ENCODE peak calls at places on chromosomes 3 and 15, in ten cellular contexts. N is prostate gland, H is GM20000, V is choroid plexus epithelial cell, X is HepG2, B is AG09319, A is endothelial cell of umbilical vein, S is IMR-90, O is WERI-Rb-1, Y is H9. M is an unnamed sample.

GRCh38 chr3:138476526-138476925 is 42.1 kb downstream of the ESYT3 start:
- DNase-seq in N (no peak), H (no peak), V (no peak), X (no peak), B (no peak), A (no peak), S (no peak), O (no peak), Y (no peak), M (no peak)

GRCh38 chr3:188407158-188407880 is 253.4 kb downstream of the LPP start:
- DNase-seq in N (no peak), H (no peak), V (no peak), X (no peak), B (no peak), A (no peak), S (peak), O (no peak), Y (no peak), M (no peak)

GRCh38 chr3:101069796-101070195 is 76.6 kb upstream of the ABI3BP start:
- DNase-seq in N (no peak), H (no peak), V (peak), X (no peak), B (no peak), A (no peak), S (peak), O (no peak), Y (no peak), M (no peak)

GRCh38 chr3:115092220-115092791 is 54.8 kb downstream of the ZBTB20 start:
- DNase-seq in N (peak), H (peak), V (peak), X (peak), B (peak), A (peak), S (peak), O (peak), Y (peak), M (peak)

GRCh38 chr15:78149805-78150751 is 916 bp downstream of the IDH3A start:
- DNase-seq in N (no peak), H (no peak), V (peak), X (peak), B (no peak), A (peak), S (no peak), O (peak), Y (no peak), M (no peak)

GRCh38 chr15:62569460-62570404 is 404.6 kb upstream of the C2CD4B start:
- DNase-seq in N (peak), H (no peak), V (peak), X (peak), B (peak), A (no peak), S (peak), O (no peak), Y (no peak), M (peak)

GRCh38 chr3:184230603-184231528 is 1.5 kb downstream of the VWA5B2 start:
- DNase-seq in N (peak), H (peak), V (no peak), X (no peak), B (no peak), A (no peak), S (no peak), O (no peak), Y (peak), M (no peak)

GRCh38 chr3:159038405-159038804 is 236.6 kb downstream of the MFSD1 start:
- DNase-seq in N (no peak), H (no peak), V (no peak), X (no peak), B (no peak), A (no peak), S (no peak), O (no peak), Y (no peak), M (no peak)

GRCh38 chr3:55183259-55183658 is 255.4 kb upstream of the LRTM1 start:
- DNase-seq in N (peak), H (no peak), V (no peak), X (no peak), B (no peak), A (no peak), S (no peak), O (no peak), Y (no peak), M (no peak)

GRCh38 chr15:92819312-92820232 is 80.6 kb upstream of the CHD2 start:
- DNase-seq in N (no peak), H (no peak), V (peak), X (no peak), B (no peak), A (peak), S (no peak), O (no peak), Y (no peak), M (no peak)

GRCh38 chr3:172102123-172102882 is 62.9 kb downstream of the FNDC3B start:
- DNase-seq in N (no peak), H (no peak), V (no peak), X (no peak), B (no peak), A (no peak), S (no peak), O (no peak), Y (no peak), M (no peak)

GRCh38 chr3:111739241-111739952 is 119.7 kb upstream of the PHLDB2 start:
- DNase-seq in N (peak), H (no peak), V (peak), X (peak), B (no peak), A (peak), S (peak), O (no peak), Y (no peak), M (no peak)

GRCh38 chr3:124491098-124491497 is 239.2 kb upstream of the UMPS start:
- DNase-seq in N (no peak), H (no peak), V (no peak), X (no peak), B (no peak), A (no peak), S (no peak), O (no peak), Y (no peak), M (no peak)

GRCh38 chr15:70142322-70143191 is 44.8 kb upstream of the TLE3 start:
- DNase-seq in N (no peak), H (no peak), V (peak), X (no peak), B (no peak), A (peak), S (peak), O (no peak), Y (no peak), M (no peak)

GRCh38 chr3:158696618-158697017 is 24.2 kb upstream of the LXN start:
- DNase-seq in N (no peak), H (no peak), V (peak), X (peak), B (no peak), A (peak), S (peak), O (no peak), Y (no peak), M (no peak)

GRCh38 chr3:51671090-51672082 is at the start of gene TEX264:
- DNase-seq in N (peak), H (peak), V (peak), X (peak), B (peak), A (peak), S (peak), O (peak), Y (peak), M (peak)

GRCh38 chr3:123552095-123552714 is 32.6 kb downstream of the HACD2 start:
- DNase-seq in N (no peak), H (peak), V (peak), X (peak), B (no peak), A (peak), S (peak), O (no peak), Y (no peak), M (no peak)

GRCh38 chr3:127962937-127963336 is 47.9 kb downstream of the KBTBD12 start:
- DNase-seq in N (no peak), H (no peak), V (no peak), X (no peak), B (no peak), A (no peak), S (no peak), O (no peak), Y (no peak), M (no peak)

GRCh38 chr3:120451670-120452220 is 953 bp upstream of the FSTL1 start:
- DNase-seq in N (no peak), H (peak), V (no peak), X (no peak), B (no peak), A (no peak), S (no peak), O (no peak), Y (no peak), M (no peak)

GRCh38 chr15:39616731-39617455 is 36.0 kb downstream of the THBS1 start:
- DNase-seq in N (no peak), H (no peak), V (no peak), X (no peak), B (no peak), A (peak), S (peak), O (no peak), Y (no peak), M (no peak)

GRCh38 chr15:95604634-95605036 is 725.9 kb upstream of the NR2F2 start:
- DNase-seq in N (no peak), H (no peak), V (peak), X (no peak), B (peak), A (peak), S (peak), O (no peak), Y (no peak), M (peak)

GRCh38 chr3:185065059-185065458 is 87.8 kb downstream of the C3orf70 start:
- DNase-seq in N (no peak), H (no peak), V (no peak), X (no peak), B (no peak), A (no peak), S (no peak), O (no peak), Y (peak), M (no peak)

GRCh38 chr15:69539316-69539715 is 86.7 kb downstream of the RPLP1 start:
- DNase-seq in N (no peak), H (no peak), V (no peak), X (no peak), B (no peak), A (no peak), S (no peak), O (no peak), Y (no peak), M (no peak)

GRCh38 chr3:141561426-141562034 is 74.7 kb downstream of the RASA2 start:
- DNase-seq in N (peak), H (peak), V (peak), X (peak), B (peak), A (peak), S (peak), O (peak), Y (no peak), M (peak)

GRCh38 chr3:60774617-60775016 is 476.6 kb downstream of the FHIT start:
- DNase-seq in N (no peak), H (no peak), V (no peak), X (no peak), B (no peak), A (no peak), S (no peak), O (no peak), Y (no peak), M (no peak)

GRCh38 chr15:39501366-39501765 is 79.5 kb upstream of the THBS1 start:
- DNase-seq in N (no peak), H (no peak), V (peak), X (no peak), B (peak), A (no peak), S (peak), O (peak), Y (no peak), M (no peak)

GRCh38 chr15:99197861-99198260 is 51.5 kb downstream of the TTC23 start:
- DNase-seq in N (no peak), H (no peak), V (no peak), X (no peak), B (no peak), A (no peak), S (peak), O (no peak), Y (no peak), M (no peak)

GRCh38 chr3:14847613-14848541 is 29.1 kb downstream of the FGD5 start:
- DNase-seq in N (no peak), H (no peak), V (no peak), X (no peak), B (no peak), A (peak), S (no peak), O (no peak), Y (peak), M (no peak)
- TF ChIP-seq CTCF in N (no peak), H (no peak), V (no peak), X (no peak), B (no peak), A (no peak), S (no peak), O (no peak), Y (no peak), M (no peak)

DNA sequence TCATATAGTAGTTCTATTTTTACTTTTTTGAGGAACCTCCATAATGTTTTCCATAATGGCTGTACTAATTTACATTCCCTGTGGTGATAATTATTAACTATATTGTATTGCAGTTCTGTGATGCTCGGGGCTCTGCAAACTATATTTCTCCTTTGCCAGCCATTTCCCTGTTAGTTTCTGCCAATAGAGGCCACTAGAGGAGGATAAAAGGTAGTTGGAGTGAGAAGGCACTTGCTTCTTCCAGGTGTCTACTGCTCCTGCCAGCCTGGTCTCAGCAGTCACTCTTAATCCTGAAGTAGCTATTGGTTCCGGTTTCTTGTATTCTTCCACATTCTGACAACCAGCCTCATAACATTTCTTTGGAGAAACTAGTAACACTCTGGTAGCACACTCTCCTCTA is 233.9 kb upstream of the GBE1 start:
- DNase-seq in N (no peak), H (no peak), V (no peak), X (no peak), B (no peak), A (no peak), S (no peak), O (no peak), Y (no peak), M (no peak)
- TF ChIP-seq CTCF in N (no peak), H (no peak), V (peak), X (peak), B (no peak), A (no peak), S (no peak), O (peak), Y (peak), M (peak)

DNA sequence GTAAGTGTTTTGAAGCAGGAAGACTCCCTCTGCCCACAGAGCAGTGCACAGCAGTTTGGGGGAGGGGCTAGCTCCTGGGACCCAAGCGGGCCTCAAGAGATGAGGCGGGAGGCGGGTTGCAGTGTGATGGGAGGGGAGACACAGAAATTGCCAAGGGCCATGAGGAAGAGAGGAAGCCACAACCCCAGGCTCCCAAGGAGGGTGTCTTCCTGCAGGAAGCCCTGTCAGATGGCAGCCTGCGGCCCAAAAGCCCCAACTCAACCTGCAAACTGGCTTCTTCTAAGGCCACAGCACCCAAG is 7.3 kb upstream of the ISLR2 start:
- DNase-seq in N (no peak), H (no peak), V (no peak), X (no peak), B (no peak), A (no peak), S (no peak), O (peak), Y (peak), M (no peak)
- TF ChIP-seq CTCF in N (no peak), H (no peak), V (peak), X (no peak), B (no peak), A (no peak), S (no peak), O (peak), Y (peak), M (no peak)

GRCh38 chr3:8983026-8983425 is 19.8 kb upstream of the RAD18 start:
- DNase-seq in N (no peak), H (no peak), V (no peak), X (no peak), B (no peak), A (no peak), S (no peak), O (no peak), Y (no peak), M (no peak)
- TF ChIP-seq CTCF in N (no peak), H (no peak), V (no peak), X (no peak), B (no peak), A (no peak), S (no peak), O (no peak), Y (no peak), M (no peak)

GRCh38 chr3:197327701-197328100 is 29.3 kb upstream of the DLG1 start:
- DNase-seq in N (no peak), H (no peak), V (peak), X (no peak), B (no peak), A (no peak), S (peak), O (no peak), Y (no peak), M (no peak)

GRCh38 chr3:197333901-197334639 is 35.7 kb upstream of the DLG1 start:
- DNase-seq in N (no peak), H (no peak), V (no peak), X (no peak), B (no peak), A (no peak), S (no peak), O (peak), Y (no peak), M (no peak)

GRCh38 chr3:197329382-197329781 is 31.0 kb upstream of the DLG1 start:
- DNase-seq in N (no peak), H (no peak), V (no peak), X (no peak), B (no peak), A (no peak), S (no peak), O (no peak), Y (no peak), M (no peak)

GRCh38 chr3:197328198-197328597 is 29.8 kb upstream of the DLG1 start:
- DNase-seq in N (no peak), H (no peak), V (no peak), X (no peak), B (no peak), A (no peak), S (no peak), O (no peak), Y (no peak), M (no peak)

DNA sequence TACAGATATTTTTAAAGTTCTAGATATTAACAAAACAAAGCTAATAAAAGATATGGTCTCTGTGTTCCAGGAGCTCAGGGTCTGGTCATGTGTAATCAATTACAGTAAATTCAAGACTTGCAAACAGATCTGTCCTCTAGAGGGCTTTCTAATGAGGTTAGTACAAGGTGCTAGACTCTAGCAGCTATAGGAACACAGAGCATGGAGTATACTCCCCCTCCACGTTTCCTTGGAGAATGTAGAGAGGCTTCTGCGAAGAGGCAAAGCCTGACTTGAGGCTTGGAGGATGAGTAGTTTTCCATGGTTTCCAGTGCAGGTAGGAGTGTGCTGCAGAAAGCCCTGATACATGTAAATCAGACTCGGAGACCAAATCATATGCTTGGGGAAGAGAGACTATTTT is 32.7 kb upstream of the DLG1 start:
- DNase-seq in N (no peak), H (no peak), V (peak), X (peak), B (no peak), A (no peak), S (no peak), O (no peak), Y (no peak), M (no peak)
- TF ChIP-seq CTCF in N (no peak), H (no peak), V (peak), X (peak), B (peak), A (peak), S (no peak), O (peak), Y (peak), M (peak)

GRCh38 chr3:71927505-71928066 is 142.6 kb upstream of the PROK2 start:
- DNase-seq in N (no peak), H (no peak), V (no peak), X (no peak), B (no peak), A (no peak), S (no peak), O (no peak), Y (no peak), M (no peak)

GRCh38 chr3:71931930-71932329 is 147.0 kb upstream of the PROK2 start:
- DNase-seq in N (no peak), H (no peak), V (no peak), X (no peak), B (no peak), A (no peak), S (no peak), O (no peak), Y (no peak), M (no peak)

GRCh38 chr3:71926690-71927089 is 141.7 kb upstream of the PROK2 start:
- DNase-seq in N (no peak), H (no peak), V (no peak), X (no peak), B (no peak), A (no peak), S (no peak), O (no peak), Y (peak), M (no peak)

GRCh38 chr3:71928215-71928614 is 143.3 kb upstream of the PROK2 start:
- DNase-seq in N (no peak), H (no peak), V (no peak), X (no peak), B (no peak), A (no peak), S (no peak), O (no peak), Y (no peak), M (no peak)

GRCh38 chr3:71930056-71930991 is 145.4 kb upstream of the PROK2 start:
- DNase-seq in N (no peak), H (peak), V (peak), X (peak), B (no peak), A (no peak), S (peak), O (peak), Y (peak), M (no peak)
- TF ChIP-seq CTCF in N (no peak), H (peak), V (peak), X (peak), B (no peak), A (no peak), S (no peak), O (peak), Y (peak), M (peak)

GRCh38 chr3:42442640-42443039 is 32.2 kb upstream of the LYZL4 start:
- DNase-seq in N (no peak), H (no peak), V (peak), X (no peak), B (no peak), A (no peak), S (no peak), O (peak), Y (peak), M (no peak)
- TF ChIP-seq CTCF in N (no peak), H (no peak), V (peak), X (peak), B (no peak), A (no peak), S (peak), O (peak), Y (peak), M (peak)

GRCh38 chr3:103085465-103085864 is 650.6 kb downstream of the ZPLD1 start:
- DNase-seq in N (no peak), H (no peak), V (peak), X (peak), B (no peak), A (no peak), S (no peak), O (no peak), Y (no peak), M (no peak)
- TF ChIP-seq CTCF in N (no peak), H (no peak), V (no peak), X (no peak), B (no peak), A (no peak), S (no peak), O (no peak), Y (no peak), M (no peak)

GRCh38 chr3:5800965-5801364 is 613.5 kb downstream of the EDEM1 start:
- DNase-seq in N (no peak), H (no peak), V (no peak), X (no peak), B (no peak), A (no peak), S (no peak), O (no peak), Y (no peak), M (no peak)

GRCh38 chr3:5798809-5799208 is 611.3 kb downstream of the EDEM1 start:
- DNase-seq in N (no peak), H (no peak), V (no peak), X (no peak), B (no peak), A (no peak), S (no peak), O (no peak), Y (no peak), M (peak)

GRCh38 chr3:5796541-5796940 is 609.0 kb downstream of the EDEM1 start:
- DNase-seq in N (no peak), H (no peak), V (no peak), X (no peak), B (no peak), A (no peak), S (no peak), O (no peak), Y (no peak), M (no peak)

GRCh38 chr3:5799421-5799820 is 611.9 kb downstream of the EDEM1 start:
- DNase-seq in N (no peak), H (no peak), V (no peak), X (no peak), B (no peak), A (no peak), S (no peak), O (no peak), Y (no peak), M (no peak)
- TF ChIP-seq CTCF in N (no peak), H (no peak), V (no peak), X (no peak), B (no peak), A (no peak), S (no peak), O (no peak), Y (no peak), M (peak)

GRCh38 chr3:166052440-166052839 is 215.2 kb upstream of the BCHE start:
- DNase-seq in N (no peak), H (no peak), V (no peak), X (peak), B (no peak), A (no peak), S (no peak), O (no peak), Y (peak), M (no peak)
- TF ChIP-seq CTCF in N (no peak), H (no peak), V (no peak), X (peak), B (no peak), A (no peak), S (no peak), O (peak), Y (peak), M (no peak)

M was measured in astrocyte of the cerebellum.